ENCODE peak calls at places on chromosomes 2 and 18, in eight cellular contexts. One of them, this sample, is unnamed.

GRCh38 chr2:234863043-234863934 is 88.5 kb upstream of the SH3BP4 start:
- DNase-seq in left lung: no peak
- DNase-seq in cardiac muscle cell: peak; percentile 88
- DNase-seq in mucosa of descending colon: peak; percentile 35
- DNase-seq in naive thymus-derived CD4-positive, alpha-beta T cell: no peak
- DNase-seq in RWPE2: peak; percentile 88
- DNase-seq in right lobe of liver: peak; percentile 71
- DNase-seq in suprapubic skin: no peak
- DNase-seq in this sample: no peak

GRCh38 chr2:240155080-240156025 is 14.9 kb upstream of the OTOS start:
- DNase-seq in left lung: peak; percentile 43
- DNase-seq in naive thymus-derived CD4-positive, alpha-beta T cell: no peak
- DNase-seq in mucosa of descending colon: peak; percentile 8
- DNase-seq in right lobe of liver: no peak
- DNase-seq in suprapubic skin: no peak
- DNase-seq in RWPE2: peak; percentile 36
- DNase-seq in cardiac muscle cell: no peak
- DNase-seq in this sample: no peak

GRCh38 chr2:12716250-12717190 is at the start of gene TRIB2:
- DNase-seq in right lobe of liver: peak; percentile 94
- DNase-seq in cardiac muscle cell: peak; percentile 96
- DNase-seq in left lung: peak; percentile 93
- DNase-seq in suprapubic skin: peak; percentile 87
- DNase-seq in naive thymus-derived CD4-positive, alpha-beta T cell: peak; percentile 88
- DNase-seq in mucosa of descending colon: peak; percentile 86
- DNase-seq in RWPE2: peak; percentile 84
- DNase-seq in this sample: peak; percentile 65

GRCh38 chr2:11616851-11617415 is 53.1 kb downstream of the NTSR2 start:
- DNase-seq in mucosa of descending colon: no peak
- DNase-seq in suprapubic skin: no peak
- DNase-seq in naive thymus-derived CD4-positive, alpha-beta T cell: no peak
- DNase-seq in RWPE2: no peak
- DNase-seq in right lobe of liver: no peak
- DNase-seq in left lung: peak; percentile 47
- DNase-seq in cardiac muscle cell: no peak
- DNase-seq in this sample: no peak

GRCh38 chr18:56030060-56030459 is 442.1 kb upstream of the TCF4 start:
- DNase-seq in mucosa of descending colon: no peak
- DNase-seq in naive thymus-derived CD4-positive, alpha-beta T cell: no peak
- DNase-seq in right lobe of liver: no peak
- DNase-seq in left lung: no peak
- DNase-seq in cardiac muscle cell: no peak
- DNase-seq in suprapubic skin: no peak
- DNase-seq in RWPE2: no peak
- DNase-seq in this sample: no peak

GRCh38 chr18:57579928-57580327 is 6.6 kb downstream of the FECH start:
- DNase-seq in left lung: no peak
- DNase-seq in naive thymus-derived CD4-positive, alpha-beta T cell: no peak
- DNase-seq in suprapubic skin: no peak
- DNase-seq in RWPE2: no peak
- DNase-seq in cardiac muscle cell: no peak
- DNase-seq in right lobe of liver: no peak
- DNase-seq in mucosa of descending colon: no peak
- DNase-seq in this sample: no peak

GRCh38 chr2:24491626-24492282 is 700 bp downstream of the NCOA1 start:
- DNase-seq in cardiac muscle cell: peak; percentile 45
- DNase-seq in left lung: peak; percentile 91
- DNase-seq in RWPE2: no peak
- DNase-seq in right lobe of liver: peak; percentile 71
- DNase-seq in suprapubic skin: peak; percentile 80
- DNase-seq in naive thymus-derived CD4-positive, alpha-beta T cell: peak; percentile 66
- DNase-seq in mucosa of descending colon: peak; percentile 76
- DNase-seq in this sample: no peak

GRCh38 chr2:19355416-19355821 is 3.0 kb downstream of the OSR1 start:
- DNase-seq in left lung: no peak
- DNase-seq in suprapubic skin: no peak
- DNase-seq in right lobe of liver: no peak
- DNase-seq in mucosa of descending colon: no peak
- DNase-seq in RWPE2: no peak
- DNase-seq in cardiac muscle cell: no peak
- DNase-seq in naive thymus-derived CD4-positive, alpha-beta T cell: no peak
- DNase-seq in this sample: no peak

GRCh38 chr2:10844083-10844482 is 31.5 kb upstream of the PDIA6 start:
- DNase-seq in mucosa of descending colon: peak; percentile 91
- DNase-seq in right lobe of liver: peak; percentile 58
- DNase-seq in left lung: peak; percentile 88
- DNase-seq in naive thymus-derived CD4-positive, alpha-beta T cell: no peak
- DNase-seq in RWPE2: peak; percentile 78
- DNase-seq in cardiac muscle cell: peak; percentile 65
- DNase-seq in suprapubic skin: no peak
- DNase-seq in this sample: no peak

GRCh38 chr2:232533944-232534710 is 5.4 kb upstream of the CHRNG start:
- DNase-seq in cardiac muscle cell: peak; percentile 59
- DNase-seq in RWPE2: no peak
- DNase-seq in suprapubic skin: no peak
- DNase-seq in mucosa of descending colon: no peak
- DNase-seq in right lobe of liver: no peak
- DNase-seq in naive thymus-derived CD4-positive, alpha-beta T cell: no peak
- DNase-seq in left lung: peak; percentile 25
- DNase-seq in this sample: no peak

GRCh38 chr2:69196327-69197117 is 183.5 kb downstream of the ANTXR1 start:
- DNase-seq in naive thymus-derived CD4-positive, alpha-beta T cell: no peak
- DNase-seq in right lobe of liver: no peak
- DNase-seq in RWPE2: no peak
- DNase-seq in left lung: no peak
- DNase-seq in mucosa of descending colon: no peak
- DNase-seq in suprapubic skin: no peak
- DNase-seq in cardiac muscle cell: peak; percentile 69
- DNase-seq in this sample: peak; percentile 91

GRCh38 chr2:24711881-24712280 is 81.3 kb downstream of the PTRHD1 start:
- DNase-seq in RWPE2: no peak
- DNase-seq in left lung: no peak
- DNase-seq in naive thymus-derived CD4-positive, alpha-beta T cell: no peak
- DNase-seq in right lobe of liver: no peak
- DNase-seq in suprapubic skin: no peak
- DNase-seq in mucosa of descending colon: no peak
- DNase-seq in cardiac muscle cell: no peak
- DNase-seq in this sample: no peak

GRCh38 chr2:61091485-61091884 is 25.8 kb downstream of the SANBR start:
- DNase-seq in mucosa of descending colon: no peak
- DNase-seq in cardiac muscle cell: no peak
- DNase-seq in right lobe of liver: no peak
- DNase-seq in RWPE2: no peak
- DNase-seq in suprapubic skin: no peak
- DNase-seq in naive thymus-derived CD4-positive, alpha-beta T cell: no peak
- DNase-seq in left lung: no peak
- DNase-seq in this sample: no peak

GRCh38 chr2:171161425-171162289 is 964 bp upstream of the TLK1 start:
- DNase-seq in cardiac muscle cell: no peak
- DNase-seq in RWPE2: no peak
- DNase-seq in mucosa of descending colon: no peak
- DNase-seq in right lobe of liver: no peak
- DNase-seq in left lung: no peak
- DNase-seq in naive thymus-derived CD4-positive, alpha-beta T cell: no peak
- DNase-seq in suprapubic skin: no peak
- DNase-seq in this sample: no peak

GRCh38 chr18:21851327-21851961 is 110.9 kb downstream of the MIB1 start:
- DNase-seq in left lung: no peak
- DNase-seq in mucosa of descending colon: no peak
- DNase-seq in RWPE2: no peak
- DNase-seq in right lobe of liver: no peak
- DNase-seq in naive thymus-derived CD4-positive, alpha-beta T cell: peak; percentile 17
- DNase-seq in cardiac muscle cell: peak; percentile 46
- DNase-seq in suprapubic skin: no peak
- DNase-seq in this sample: no peak

GRCh38 chr2:27263287-27264252 is 723 bp upstream of the SLC30A3 start:
- DNase-seq in naive thymus-derived CD4-positive, alpha-beta T cell: peak; percentile 16
- DNase-seq in right lobe of liver: no peak
- DNase-seq in left lung: no peak
- DNase-seq in cardiac muscle cell: no peak
- DNase-seq in suprapubic skin: no peak
- DNase-seq in RWPE2: no peak
- DNase-seq in mucosa of descending colon: no peak
- DNase-seq in this sample: no peak

GRCh38 chr2:240964854-240965295 is 33.5 kb upstream of the SNED1 start:
- DNase-seq in suprapubic skin: no peak
- DNase-seq in naive thymus-derived CD4-positive, alpha-beta T cell: no peak
- DNase-seq in RWPE2: peak; percentile 57
- DNase-seq in mucosa of descending colon: peak; percentile 25
- DNase-seq in right lobe of liver: no peak
- DNase-seq in cardiac muscle cell: no peak
- DNase-seq in left lung: peak; percentile 74
- DNase-seq in this sample: no peak

GRCh38 chr18:79445740-79446566 is 50.2 kb downstream of the NFATC1 start:
- DNase-seq in left lung: no peak
- DNase-seq in RWPE2: no peak
- DNase-seq in right lobe of liver: no peak
- DNase-seq in naive thymus-derived CD4-positive, alpha-beta T cell: no peak
- DNase-seq in cardiac muscle cell: no peak
- DNase-seq in mucosa of descending colon: no peak
- DNase-seq in suprapubic skin: no peak
- DNase-seq in this sample: no peak

GRCh38 chr2:65710779-65711295 is 278.4 kb upstream of the SPRED2 start:
- DNase-seq in cardiac muscle cell: peak; percentile 5
- DNase-seq in left lung: no peak
- DNase-seq in RWPE2: no peak
- DNase-seq in right lobe of liver: no peak
- DNase-seq in naive thymus-derived CD4-positive, alpha-beta T cell: no peak
- DNase-seq in suprapubic skin: no peak
- DNase-seq in mucosa of descending colon: no peak
- DNase-seq in this sample: no peak

GRCh38 chr18:4399929-4400328 is 55.2 kb downstream of the DLGAP1 start:
- DNase-seq in mucosa of descending colon: no peak
- DNase-seq in suprapubic skin: no peak
- DNase-seq in right lobe of liver: no peak
- DNase-seq in cardiac muscle cell: no peak
- DNase-seq in naive thymus-derived CD4-positive, alpha-beta T cell: no peak
- DNase-seq in left lung: no peak
- DNase-seq in RWPE2: no peak
- DNase-seq in this sample: no peak

GRCh38 chr2:168577885-168578284 is 121.8 kb downstream of the CERS6 start:
- DNase-seq in RWPE2: no peak
- DNase-seq in cardiac muscle cell: no peak
- DNase-seq in suprapubic skin: no peak
- DNase-seq in left lung: no peak
- DNase-seq in mucosa of descending colon: no peak
- DNase-seq in naive thymus-derived CD4-positive, alpha-beta T cell: no peak
- DNase-seq in right lobe of liver: no peak
- DNase-seq in this sample: no peak

GRCh38 chr18:76932026-76932819 is 109.9 kb downstream of the ZNF236 start:
- DNase-seq in right lobe of liver: no peak
- DNase-seq in RWPE2: no peak
- DNase-seq in left lung: no peak
- DNase-seq in naive thymus-derived CD4-positive, alpha-beta T cell: no peak
- DNase-seq in suprapubic skin: no peak
- DNase-seq in mucosa of descending colon: no peak
- DNase-seq in cardiac muscle cell: peak; percentile 95
- DNase-seq in this sample: peak; percentile 71

GRCh38 chr2:162838141-162838500 is 446 bp downstream of the KCNH7 start:
- DNase-seq in suprapubic skin: no peak
- DNase-seq in left lung: no peak
- DNase-seq in cardiac muscle cell: no peak
- DNase-seq in mucosa of descending colon: no peak
- DNase-seq in RWPE2: no peak
- DNase-seq in right lobe of liver: no peak
- DNase-seq in naive thymus-derived CD4-positive, alpha-beta T cell: no peak
- DNase-seq in this sample: no peak

GRCh38 chr2:85255813-85256581 is 71.8 kb downstream of the TGOLN2 start:
- DNase-seq in right lobe of liver: no peak
- DNase-seq in cardiac muscle cell: peak; percentile 76
- DNase-seq in mucosa of descending colon: no peak
- DNase-seq in suprapubic skin: no peak
- DNase-seq in RWPE2: peak; percentile 89
- DNase-seq in left lung: no peak
- DNase-seq in naive thymus-derived CD4-positive, alpha-beta T cell: no peak
- DNase-seq in this sample: peak; percentile 51
- H3K4me3 ChIP-seq in right lobe of liver: no peak overlapping the region
- H3K4me3 ChIP-seq in cardiac muscle cell: peak overlapping the region; percentile 9
- H3K4me3 ChIP-seq in mucosa of descending colon: no peak overlapping the region
- H3K4me3 ChIP-seq in suprapubic skin: peak overlapping the region; percentile 8
- H3K4me3 ChIP-seq in RWPE2: peak overlapping the region; percentile 7
- H3K4me3 ChIP-seq in left lung: no peak overlapping the region
- H3K4me3 ChIP-seq in naive thymus-derived CD4-positive, alpha-beta T cell: no peak overlapping the region
- H3K4me3 ChIP-seq in this sample: peak overlapping the region; percentile 13

GRCh38 chr2:217944366-217944765 is 58.4 kb downstream of the TNS1 start:
- DNase-seq in mucosa of descending colon: no peak
- DNase-seq in right lobe of liver: no peak
- DNase-seq in left lung: no peak
- DNase-seq in suprapubic skin: no peak
- DNase-seq in naive thymus-derived CD4-positive, alpha-beta T cell: no peak
- DNase-seq in RWPE2: no peak
- DNase-seq in cardiac muscle cell: no peak
- DNase-seq in this sample: no peak
- H3K4me3 ChIP-seq in mucosa of descending colon: no peak overlapping the region
- H3K4me3 ChIP-seq in right lobe of liver: peak overlapping the region; percentile 98
- H3K4me3 ChIP-seq in left lung: peak overlapping the region; percentile 67
- H3K4me3 ChIP-seq in suprapubic skin: peak overlapping the region; percentile 44
- H3K4me3 ChIP-seq in naive thymus-derived CD4-positive, alpha-beta T cell: no peak overlapping the region
- H3K4me3 ChIP-seq in RWPE2: no peak overlapping the region
- H3K4me3 ChIP-seq in cardiac muscle cell: no peak overlapping the region
- H3K4me3 ChIP-seq in this sample: no peak overlapping the region

GRCh38 chr2:188973650-188974049 is 523 bp upstream of the COL3A1 start:
- DNase-seq in right lobe of liver: no peak
- DNase-seq in cardiac muscle cell: peak; percentile 41
- DNase-seq in suprapubic skin: no peak
- DNase-seq in left lung: no peak
- DNase-seq in mucosa of descending colon: no peak
- DNase-seq in naive thymus-derived CD4-positive, alpha-beta T cell: no peak
- DNase-seq in RWPE2: no peak
- DNase-seq in this sample: no peak

GRCh38 chr2:188975497-188976102 is 1.4 kb downstream of the COL3A1 start:
- DNase-seq in naive thymus-derived CD4-positive, alpha-beta T cell: no peak
- DNase-seq in left lung: no peak
- DNase-seq in right lobe of liver: no peak
- DNase-seq in cardiac muscle cell: peak; percentile 98
- DNase-seq in mucosa of descending colon: no peak
- DNase-seq in RWPE2: no peak
- DNase-seq in suprapubic skin: no peak
- DNase-seq in this sample: peak; percentile 85

GRCh38 chr2:188971316-188971930 is 2.8 kb upstream of the COL3A1 start:
- DNase-seq in suprapubic skin: no peak
- DNase-seq in left lung: no peak
- DNase-seq in right lobe of liver: no peak
- DNase-seq in mucosa of descending colon: no peak
- DNase-seq in RWPE2: no peak
- DNase-seq in cardiac muscle cell: peak; percentile 60
- DNase-seq in naive thymus-derived CD4-positive, alpha-beta T cell: no peak
- DNase-seq in this sample: no peak

GRCh38 chr2:188976545-188977268 is 2.5 kb downstream of the COL3A1 start:
- DNase-seq in left lung: no peak
- DNase-seq in naive thymus-derived CD4-positive, alpha-beta T cell: no peak
- DNase-seq in suprapubic skin: no peak
- DNase-seq in right lobe of liver: no peak
- DNase-seq in mucosa of descending colon: no peak
- DNase-seq in cardiac muscle cell: peak; percentile 80
- DNase-seq in RWPE2: no peak
- DNase-seq in this sample: no peak

GRCh38 chr2:188974184-188974583 is at the start of gene COL3A1:
- DNase-seq in mucosa of descending colon: no peak
- DNase-seq in cardiac muscle cell: peak; percentile 95
- DNase-seq in RWPE2: no peak
- DNase-seq in suprapubic skin: no peak
- DNase-seq in naive thymus-derived CD4-positive, alpha-beta T cell: no peak
- DNase-seq in left lung: no peak
- DNase-seq in right lobe of liver: no peak
- DNase-seq in this sample: peak; percentile 61
- H3K4me3 ChIP-seq in mucosa of descending colon: no peak within 1 kb of the TSS
- H3K4me3 ChIP-seq in cardiac muscle cell: peak within 1 kb of the TSS; percentile 8
- H3K4me3 ChIP-seq in RWPE2: no peak within 1 kb of the TSS
- H3K4me3 ChIP-seq in suprapubic skin: peak within 1 kb of the TSS; percentile 45
- H3K4me3 ChIP-seq in naive thymus-derived CD4-positive, alpha-beta T cell: no peak within 1 kb of the TSS
- H3K4me3 ChIP-seq in left lung: peak within 1 kb of the TSS; percentile 25
- H3K4me3 ChIP-seq in right lobe of liver: peak within 1 kb of the TSS; percentile 29
- H3K4me3 ChIP-seq in this sample: peak within 1 kb of the TSS; percentile 56

GRCh38 chr18:811192-812122 is 585 bp downstream of the YES1 start:
- DNase-seq in mucosa of descending colon: peak; percentile 75
- DNase-seq in naive thymus-derived CD4-positive, alpha-beta T cell: no peak
- DNase-seq in suprapubic skin: peak; percentile 80
- DNase-seq in right lobe of liver: no peak
- DNase-seq in cardiac muscle cell: peak; percentile 32
- DNase-seq in RWPE2: peak; percentile 67
- DNase-seq in left lung: no peak
- DNase-seq in this sample: no peak
- H3K4me3 ChIP-seq in mucosa of descending colon: peak overlapping the region; percentile 77
- H3K4me3 ChIP-seq in naive thymus-derived CD4-positive, alpha-beta T cell: peak overlapping the region; percentile 60
- H3K4me3 ChIP-seq in suprapubic skin: peak overlapping the region; percentile 93
- H3K4me3 ChIP-seq in right lobe of liver: peak overlapping the region; percentile 91
- H3K4me3 ChIP-seq in cardiac muscle cell: peak overlapping the region; percentile 98
- H3K4me3 ChIP-seq in RWPE2: peak overlapping the region; percentile 78
- H3K4me3 ChIP-seq in left lung: peak overlapping the region; percentile 69
- H3K4me3 ChIP-seq in this sample: peak overlapping the region; percentile 87

This sample was measured in skeletal muscle cell.